ENCODE peak calls at places on chromosome 1, in five cellular contexts. M is effector memory CD8-positive, alpha-beta T cell; H is GM04504; O is type B pancreatic cell; U is GM12865. K is an unnamed sample.

GRCh38 chr1:15337656-15338402 is 71.9 kb upstream of the EFHD2 start:
- DNase-seq in U (no peak), H (peak), O (no peak), M (no peak), K (no peak)

GRCh38 chr1:229768232-229768631 is 142.2 kb downstream of the URB2 start:
- DNase-seq in U (no peak), H (no peak), O (no peak), M (no peak), K (no peak)

GRCh38 chr1:234730110-234730509 is 120.1 kb upstream of the IRF2BP2 start:
- DNase-seq in U (peak), M (no peak), O (no peak), H (no peak), K (no peak)

GRCh38 chr1:110393691-110394564 is 3.1 kb upstream of the SLC16A4 start:
- DNase-seq in M (no peak), H (peak), O (no peak), U (no peak), K (no peak)

GRCh38 chr1:114558548-114558947 is 22.9 kb downstream of the BCAS2 start:
- DNase-seq in O (no peak), H (no peak), M (no peak), U (peak), K (no peak)

GRCh38 chr1:118075116-118075515 is 109.9 kb downstream of the SPAG17 start:
- DNase-seq in H (no peak), M (no peak), U (no peak), O (no peak), K (no peak)

GRCh38 chr1:235513495-235514366 is 9.5 kb upstream of the B3GALNT2 start:
- DNase-seq in O (no peak), U (peak), M (peak), H (peak), K (no peak)

GRCh38 chr1:211928993-211929637 is 98.6 kb upstream of the LPGAT1 start:
- DNase-seq in U (no peak), O (no peak), M (no peak), H (no peak), K (no peak)

GRCh38 chr1:72283204-72284083 is 1.1 kb upstream of the NEGR1 start:
- DNase-seq in O (peak), U (peak), M (no peak), H (peak), K (peak)

GRCh38 chr1:160204526-160205241 is 500 bp upstream of the PEA15 start:
- DNase-seq in U (peak), M (peak), H (no peak), O (no peak), K (no peak)

GRCh38 chr1:182255494-182255893 is 136.1 kb downstream of the GLUL start:
- DNase-seq in M (no peak), U (no peak), O (no peak), H (no peak), K (no peak)

GRCh38 chr1:223203694-223204093 is 60.6 kb upstream of the TLR5 start:
- DNase-seq in M (no peak), H (no peak), U (no peak), O (no peak), K (no peak)

GRCh38 chr1:167331650-167332049 is 111.0 kb downstream of the POU2F1 start:
- DNase-seq in H (no peak), M (no peak), U (no peak), O (no peak), K (no peak)

GRCh38 chr1:57503337-57503736 is 79.5 kb upstream of the DAB1 start:
- DNase-seq in U (no peak), H (no peak), O (no peak), M (no peak), K (no peak)

GRCh38 chr1:9842781-9843575 is 19.2 kb upstream of the CLSTN1 start:
- DNase-seq in H (no peak), U (no peak), M (no peak), O (no peak), K (no peak)

GRCh38 chr1:161215079-161215478 is at the start of gene FCER1G:
- DNase-seq in O (no peak), U (no peak), H (no peak), M (no peak), K (no peak)

GRCh38 chr1:9720785-9721605 is 69.5 kb downstream of the PIK3CD start:
- DNase-seq in H (no peak), O (no peak), M (no peak), U (no peak), K (no peak)

GRCh38 chr1:46303872-46304326 is 401 bp downstream of the UQCRH start:
- DNase-seq in M (no peak), U (no peak), H (no peak), O (no peak), K (no peak)

GRCh38 chr1:229952135-229952534 is 114.9 kb upstream of the GALNT2 start:
- DNase-seq in U (no peak), H (no peak), M (no peak), O (no peak), K (peak)

GRCh38 chr1:76807543-76808260 is 59.6 kb upstream of the ST6GALNAC5 start:
- DNase-seq in O (no peak), U (no peak), H (no peak), M (no peak), K (no peak)

GRCh38 chr1:232594768-232595698 is 34.9 kb downstream of the SIPA1L2 start:
- DNase-seq in M (no peak), U (no peak), H (no peak), O (no peak), K (peak)